ENCODE peak calls at places on chromosome 6, in seven cellular contexts. One of them, this sample, is unnamed.

GRCh38 chr6:38443341-38443740 is 196.4 kb downstream of the BTBD9 start:
- DNase-seq in C1 segment of cervical spinal cord: no peak
- DNase-seq in SHP77 treated with DMSO at 0.1 percent for 48 hours: no peak
- DNase-seq in GM04503: no peak
- DNase-seq in colonic mucosa: no peak
- DNase-seq in stimulated activated CD4-positive, alpha-beta T cell treated with anti-CD3 and anti-CD28 coated beads, Interleukin-2, amount 100 ng/mL, for 48 hours: no peak
- DNase-seq in T follicular helper cell: no peak
- DNase-seq in this sample: no peak

GRCh38 chr6:13522639-13523038 is 35.2 kb upstream of the GFOD1 start:
- DNase-seq in C1 segment of cervical spinal cord: no peak
- DNase-seq in SHP77 treated with DMSO at 0.1 percent for 48 hours: no peak
- DNase-seq in GM04503: no peak
- DNase-seq in colonic mucosa: no peak
- DNase-seq in stimulated activated CD4-positive, alpha-beta T cell treated with anti-CD3 and anti-CD28 coated beads, Interleukin-2, amount 100 ng/mL, for 48 hours: no peak
- DNase-seq in T follicular helper cell: no peak
- DNase-seq in this sample: no peak

GRCh38 chr6:118980063-118980462 is 45.1 kb upstream of the MCM9 start:
- DNase-seq in C1 segment of cervical spinal cord: no peak
- DNase-seq in SHP77 treated with DMSO at 0.1 percent for 48 hours: no peak
- DNase-seq in GM04503: no peak
- DNase-seq in colonic mucosa: no peak
- DNase-seq in stimulated activated CD4-positive, alpha-beta T cell treated with anti-CD3 and anti-CD28 coated beads, Interleukin-2, amount 100 ng/mL, for 48 hours: no peak
- DNase-seq in T follicular helper cell: no peak
- DNase-seq in this sample: no peak

GRCh38 chr6:3356056-3356823 is 97.5 kb downstream of the PSMG4 start:
- DNase-seq in C1 segment of cervical spinal cord: peak; percentile 71
- DNase-seq in SHP77 treated with DMSO at 0.1 percent for 48 hours: no peak
- DNase-seq in GM04503: no peak
- DNase-seq in colonic mucosa: peak; percentile 84
- DNase-seq in stimulated activated CD4-positive, alpha-beta T cell treated with anti-CD3 and anti-CD28 coated beads, Interleukin-2, amount 100 ng/mL, for 48 hours: peak; percentile 14
- DNase-seq in T follicular helper cell: peak; percentile 51
- DNase-seq in this sample: peak; percentile 36

GRCh38 chr6:16049178-16049577 is 79.7 kb upstream of the MYLIP start:
- DNase-seq in C1 segment of cervical spinal cord: no peak
- DNase-seq in SHP77 treated with DMSO at 0.1 percent for 48 hours: no peak
- DNase-seq in GM04503: no peak
- DNase-seq in colonic mucosa: no peak
- DNase-seq in stimulated activated CD4-positive, alpha-beta T cell treated with anti-CD3 and anti-CD28 coated beads, Interleukin-2, amount 100 ng/mL, for 48 hours: no peak
- DNase-seq in T follicular helper cell: no peak
- DNase-seq in this sample: no peak

GRCh38 chr6:143441680-143442359 is 8.7 kb downstream of the ADAT2 start:
- DNase-seq in C1 segment of cervical spinal cord: no peak
- DNase-seq in SHP77 treated with DMSO at 0.1 percent for 48 hours: no peak
- DNase-seq in GM04503: no peak
- DNase-seq in colonic mucosa: no peak
- DNase-seq in stimulated activated CD4-positive, alpha-beta T cell treated with anti-CD3 and anti-CD28 coated beads, Interleukin-2, amount 100 ng/mL, for 48 hours: no peak
- DNase-seq in T follicular helper cell: no peak
- DNase-seq in this sample: no peak

GRCh38 chr6:155524249-155524651 is 68.6 kb upstream of the NOX3 start:
- DNase-seq in C1 segment of cervical spinal cord: no peak
- DNase-seq in SHP77 treated with DMSO at 0.1 percent for 48 hours: no peak
- DNase-seq in GM04503: peak; percentile 64
- DNase-seq in colonic mucosa: no peak
- DNase-seq in stimulated activated CD4-positive, alpha-beta T cell treated with anti-CD3 and anti-CD28 coated beads, Interleukin-2, amount 100 ng/mL, for 48 hours: no peak
- DNase-seq in T follicular helper cell: no peak
- DNase-seq in this sample: peak; percentile 21

GRCh38 chr6:159899994-159900745 is 9.4 kb downstream of the MAS1 start:
- DNase-seq in C1 segment of cervical spinal cord: no peak
- DNase-seq in SHP77 treated with DMSO at 0.1 percent for 48 hours: no peak
- DNase-seq in GM04503: peak; percentile 64
- DNase-seq in colonic mucosa: no peak
- DNase-seq in stimulated activated CD4-positive, alpha-beta T cell treated with anti-CD3 and anti-CD28 coated beads, Interleukin-2, amount 100 ng/mL, for 48 hours: no peak
- DNase-seq in T follicular helper cell: no peak
- DNase-seq in this sample: no peak

GRCh38 chr6:25278557-25278913 is 639 bp upstream of the CARMIL1 start:
- DNase-seq in C1 segment of cervical spinal cord: no peak
- DNase-seq in SHP77 treated with DMSO at 0.1 percent for 48 hours: peak; percentile 78
- DNase-seq in GM04503: no peak
- DNase-seq in colonic mucosa: peak; percentile 37
- DNase-seq in stimulated activated CD4-positive, alpha-beta T cell treated with anti-CD3 and anti-CD28 coated beads, Interleukin-2, amount 100 ng/mL, for 48 hours: no peak
- DNase-seq in T follicular helper cell: no peak
- DNase-seq in this sample: no peak

GRCh38 chr6:52077961-52078613 is 9.3 kb downstream of the PKHD1 start:
- DNase-seq in C1 segment of cervical spinal cord: no peak
- DNase-seq in SHP77 treated with DMSO at 0.1 percent for 48 hours: no peak
- DNase-seq in GM04503: no peak
- DNase-seq in colonic mucosa: no peak
- DNase-seq in stimulated activated CD4-positive, alpha-beta T cell treated with anti-CD3 and anti-CD28 coated beads, Interleukin-2, amount 100 ng/mL, for 48 hours: no peak
- DNase-seq in T follicular helper cell: no peak
- DNase-seq in this sample: no peak

This sample was measured in T-helper 1 cell.